ENCODE peak calls at places on chromosomes 11 and 22, in four cellular contexts. B is MM.1S, E is PC-3, K is neural progenitor cell. P is an unnamed sample. For H3K4me1, the result is how much of the 10 kb centered on the place peaks cover.

GRCh38 chr22:49629024-49629570 is 198.6 kb downstream of the BRD1 start:
- DNase-seq in B (no peak), E (no peak), K (no peak), P (no peak)

GRCh38 chr11:4479676-4480075 is 2.8 kb upstream of the OR52K1 start:
- DNase-seq in B (no peak), E (peak), K (no peak), P (no peak)

GRCh38 chr11:117055449-117055848 is 42.8 kb downstream of the SIK3 start:
- DNase-seq in B (no peak), E (no peak), K (no peak), P (no peak)

GRCh38 chr11:2929880-2930704 is 872 bp upstream of the PHLDA2 start:
- DNase-seq in B (peak), E (peak), K (peak), P (peak)

GRCh38 chr11:132632641-132633124 is 899.6 kb downstream of the OPCML start:
- DNase-seq in B (no peak), E (peak), K (no peak), P (peak)

GRCh38 chr11:100683107-100683506 is 4.0 kb upstream of the ARHGAP42 start:
- DNase-seq in B (no peak), E (no peak), K (no peak), P (no peak)

GRCh38 chr11:128771102-128771501 is 77.2 kb downstream of the FLI1 start:
- DNase-seq in B (no peak), E (no peak), K (no peak), P (no peak)

GRCh38 chr11:72578541-72578940 is 95.7 kb downstream of the PDE2A start:
- DNase-seq in B (no peak), E (no peak), K (no peak), P (no peak)

GRCh38 chr11:12625438-12626071 is 48.7 kb upstream of the TEAD1 start:
- DNase-seq in B (no peak), E (peak), K (no peak), P (peak)

GRCh38 chr11:112878228-112878627 is 83.0 kb upstream of the NCAM1 start:
- DNase-seq in B (no peak), E (no peak), K (peak), P (no peak)

GRCh38 chr11:30760341-30760740 is 174.2 kb upstream of the MPPED2 start:
- DNase-seq in B (no peak), E (no peak), K (no peak), P (no peak)

GRCh38 chr22:20436309-20437252 is 1.0 kb downstream of the SCARF2 start:
- DNase-seq in B (no peak), E (no peak), K (peak), P (peak)

GRCh38 chr11:64572143-64572542 is 18.9 kb upstream of the SLC22A12 start:
- DNase-seq in B (no peak), E (no peak), K (no peak), P (no peak)

GRCh38 chr22:31305194-31305593 is 12.9 kb upstream of the PIK3IP1 start:
- DNase-seq in B (no peak), E (no peak), K (no peak), P (no peak)

GRCh38 chr11:68974421-68975194 is 6.2 kb downstream of the MRGPRD start:
- DNase-seq in B (peak), E (peak), K (no peak), P (peak)

GRCh38 chr11:70126494-70126893 is 48.4 kb downstream of the ANO1 start:
- DNase-seq in B (no peak), E (no peak), K (no peak), P (no peak)

GRCh38 chr11:62336949-62337681 is at the start of gene ASRGL1:
- DNase-seq in B (peak), E (peak), K (peak), P (peak)

GRCh38 chr11:19419021-19419750 is 178.4 kb upstream of the E2F8 start:
- DNase-seq in B (no peak), E (peak), K (no peak), P (peak)

GRCh38 chr11:63763506-63764200 is 4.9 kb downstream of the ZFTA start:
- DNase-seq in B (no peak), E (no peak), K (peak), P (no peak)

GRCh38 chr11:33701831-33702230 is 1.2 kb upstream of the C11orf91 start:
- DNase-seq in B (no peak), E (peak), K (no peak), P (peak)

GRCh38 chr22:27452245-27452644 is 349.3 kb downstream of the MN1 start:
- DNase-seq in B (no peak), E (no peak), K (no peak), P (no peak)

GRCh38 chr11:30143098-30143705 is 87.6 kb upstream of the FSHB start:
- DNase-seq in B (peak), E (peak), K (peak), P (peak)

GRCh38 chr11:95078526-95078925 is 11.1 kb upstream of the ENDOD1 start:
- DNase-seq in B (no peak), E (peak), K (no peak), P (peak)

GRCh38 chr11:62974848-62975522 is 9.8 kb downstream of the SLC22A6 start:
- DNase-seq in B (no peak), E (peak), K (peak), P (peak)

GRCh38 chr11:2515401-2516275 is 70.8 kb downstream of the KCNQ1 start:
- DNase-seq in B (no peak), E (no peak), K (no peak), P (no peak)

GRCh38 chr11:60242607-60243292 is at the start of gene MS4A4E:
- DNase-seq in B (no peak), E (no peak), K (no peak), P (no peak)

GRCh38 chr22:38867496-38868285 is 4.3 kb downstream of the CBX6 start:
- DNase-seq in B (no peak), E (no peak), K (no peak), P (no peak)

GRCh38 chr22:39185601-39186012 is 33.1 kb upstream of the CBX7 start:
- DNase-seq in B (no peak), E (no peak), K (no peak), P (peak)

GRCh38 chr22:50014655-50015401 is 2.3 kb upstream of the IL17REL start:
- DNase-seq in B (no peak), E (no peak), K (peak), P (no peak)

GRCh38 chr11:105392546-105392945 is 217.3 kb upstream of the GRIA4 start:
- DNase-seq in B (no peak), E (peak), K (no peak), P (no peak)

GRCh38 chr11:42239102-42239501 is 779.6 kb upstream of the LRRC4C start:
- DNase-seq in B (no peak), E (peak), K (no peak), P (peak)

GRCh38 chr22:26164174-26164573 is 5.1 kb upstream of the SEZ6L start:
- DNase-seq in B (no peak), E (no peak), K (no peak), P (no peak)

GRCh38 chr22:22995166-22995565 is 75.2 kb upstream of the GNAZ start:
- DNase-seq in B (peak), E (no peak), K (no peak), P (no peak)

GRCh38 chr11:94647926-94648325 is 80.8 kb downstream of the PIWIL4 start:
- DNase-seq in B (no peak), E (no peak), K (peak), P (no peak)

GRCh38 chr22:18152519-18152918 is 2.5 kb downstream of the USP18 start:
- DNase-seq in B (no peak), E (no peak), K (no peak), P (no peak)

GRCh38 chr11:31720225-31720624 is 90.9 kb downstream of the PAX6 start:
- DNase-seq in B (no peak), E (no peak), K (no peak), P (no peak)

GRCh38 chr11:124839972-124840621 is 25.1 kb upstream of the ROBO3 start:
- DNase-seq in B (no peak), E (no peak), K (no peak), P (no peak)
- TF ChIP-seq EZH2 in B (no peak), E (no peak), K (no peak), P (peak)

DNA sequence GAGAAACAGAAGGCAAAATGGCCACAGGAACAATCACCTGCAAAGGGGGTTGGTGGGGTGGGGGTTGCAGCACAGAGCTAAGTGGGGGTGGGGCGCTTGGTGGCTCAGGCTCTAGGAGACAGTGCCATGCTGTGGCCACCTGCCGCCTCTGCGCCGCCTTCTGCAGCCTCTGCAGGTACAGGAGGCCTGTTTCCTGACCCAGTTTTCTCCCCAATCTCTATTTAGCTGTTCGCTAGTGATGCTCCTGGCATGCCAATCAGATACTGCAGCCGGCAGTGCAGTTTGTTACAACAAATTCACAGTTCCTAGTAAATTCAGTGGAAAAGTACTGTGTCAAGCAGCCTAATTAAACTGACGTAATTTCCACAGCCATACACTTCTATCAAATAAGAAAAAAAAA is 106.4 kb downstream of the SERGEF start:
- DNase-seq in B (no peak), E (peak), K (peak), P (no peak)
- TF ChIP-seq EZH2phosphoT487 in B (no peak), E (no peak), K (no peak), P (no peak)

DNA sequence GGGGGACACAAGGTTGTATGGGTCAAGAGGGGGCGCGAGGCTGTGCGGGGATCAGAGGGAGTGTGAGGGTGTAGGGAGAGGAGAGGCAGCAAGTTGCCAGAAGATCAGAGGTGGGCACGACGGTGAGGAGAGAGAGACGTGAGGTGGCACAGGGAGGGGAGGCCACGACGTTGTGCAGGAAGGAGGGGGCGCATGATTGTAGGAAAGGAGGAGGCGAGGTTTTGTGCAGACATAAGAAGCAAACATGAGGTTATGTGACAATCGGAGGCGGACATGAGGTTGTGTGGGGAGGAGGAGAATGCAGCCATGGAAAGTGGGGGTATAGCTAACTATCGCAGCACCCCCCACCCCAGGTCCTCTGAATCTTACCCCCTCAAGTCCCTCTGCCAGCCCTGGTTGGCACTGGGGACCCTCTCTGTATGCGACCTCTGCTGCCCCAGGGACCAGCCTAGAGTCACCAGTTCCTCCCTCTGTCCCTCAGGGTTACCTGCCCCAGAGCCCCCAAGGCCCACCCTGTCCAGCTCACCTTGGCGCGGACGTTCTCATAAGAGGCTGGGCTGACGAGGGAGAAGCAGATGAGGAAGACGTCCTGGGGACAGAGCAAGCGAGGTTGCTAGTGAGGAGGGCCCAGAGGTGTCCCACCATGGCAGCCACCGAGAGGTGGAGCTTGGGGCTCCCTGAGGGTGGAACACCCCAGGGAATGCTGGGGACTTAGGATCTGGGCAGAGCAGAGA is 12.5 kb downstream of the RAC2 start:
- DNase-seq in B (no peak), E (no peak), K (no peak), P (no peak)
- H3K4me1 ChIP-seq in B (half or more), E (under half), K (under half), P (under half)

GRCh38 chr22:42283288-42284229 is 13.1 kb upstream of the TCF20 start:
- DNase-seq in B (no peak), E (no peak), K (peak), P (peak)
- TF ChIP-seq EZH2 in B (no peak), E (no peak), K (no peak), P (no peak)

GRCh38 chr11:28738549-28738948 is 630.4 kb downstream of the METTL15 start:
- DNase-seq in B (no peak), E (peak), K (no peak), P (no peak)
- TF ChIP-seq EZH2phosphoT487 in B (no peak), E (no peak), K (no peak), P (no peak)

GRCh38 chr22:37283393-37283937 is 1.2 kb downstream of the CYTH4 start:
- DNase-seq in B (no peak), E (no peak), K (no peak), P (peak)
- H3K4me1 ChIP-seq in B (under half), E (under half), K (under half), P (under half)

GRCh38 chr11:82547163-82547560 is 186.5 kb downstream of the FAM181B start:
- DNase-seq in B (no peak), E (no peak), K (peak), P (no peak)

DNA sequence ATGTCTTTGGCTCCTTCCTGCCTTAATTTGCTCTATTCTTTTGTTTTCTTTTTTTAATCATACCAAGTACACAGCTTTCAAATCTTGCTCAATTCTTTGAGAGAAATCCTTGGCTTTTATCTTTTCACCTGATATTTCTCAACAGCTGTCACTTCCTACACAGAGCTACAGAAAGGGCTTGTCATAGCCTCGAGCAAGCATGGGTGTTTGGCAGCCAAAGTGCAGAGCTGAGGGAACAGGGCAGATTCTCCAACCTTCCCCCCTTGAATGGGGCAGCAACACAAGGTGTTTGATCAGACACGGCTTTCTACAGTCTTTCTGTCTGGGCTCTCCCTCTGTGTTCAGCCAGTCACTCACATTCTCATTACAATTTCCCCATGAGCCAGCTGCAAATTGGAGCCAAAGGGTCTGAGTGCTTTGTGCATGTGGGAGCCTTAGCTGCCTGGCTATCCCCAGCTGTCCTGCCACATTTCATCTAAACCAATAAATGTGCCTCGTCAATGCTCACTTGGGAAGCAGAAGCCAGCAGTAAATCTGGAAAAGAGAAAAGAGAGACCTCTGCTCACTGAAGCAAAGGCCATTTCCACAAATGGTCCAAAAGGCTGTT is 187.0 kb downstream of the FAM181B start:
- DNase-seq in B (no peak), E (no peak), K (peak), P (no peak)
- TF ChIP-seq EZH2 in B (no peak), E (no peak), K (no peak), P (no peak)

GRCh38 chr11:119377112-119377901 is 4.2 kb downstream of the USP2 start:
- DNase-seq in B (no peak), E (peak), K (no peak), P (no peak)

GRCh38 chr11:119377961-119378667 is 3.4 kb downstream of the USP2 start:
- DNase-seq in B (peak), E (no peak), K (peak), P (no peak)

GRCh38 chr11:119375629-119376196 is 5.8 kb downstream of the USP2 start:
- DNase-seq in B (no peak), E (no peak), K (peak), P (peak)

GRCh38 chr11:119374632-119375394 is 6.7 kb downstream of the USP2 start:
- DNase-seq in B (no peak), E (no peak), K (no peak), P (peak)

GRCh38 chr11:119376197-119376847 is 5.2 kb downstream of the USP2 start:
- DNase-seq in B (no peak), E (no peak), K (peak), P (peak)
- TF ChIP-seq EZH2phosphoT487 in B (no peak), E (no peak), K (no peak), P (no peak)